ENCODE peak calls at places on chromosome 10, in five cellular contexts. A is dorsolateral prefrontal cortex, J is WTC11, B is left ventricle myocardium inferior, O is tibial nerve. F is an unnamed sample.

GRCh38 chr10:126651461-126651860 is 19.0 kb downstream of the C10orf90 start:
- DNase-seq in A (no peak), J (no peak), B (no peak), O (no peak), F (no peak)

GRCh38 chr10:103766751-103767509 is 88.4 kb downstream of the SH3PXD2A start:
- DNase-seq in A (no peak), J (no peak), B (no peak), O (no peak), F (no peak)

GRCh38 chr10:97981816-97982215 is 48.6 kb downstream of the CRTAC1 start:
- DNase-seq in A (no peak), J (no peak), B (no peak), O (no peak), F (no peak)

GRCh38 chr10:109866168-109866994 is 56.9 kb downstream of the XPNPEP1 start:
- DNase-seq in A (no peak), J (no peak), B (peak), O (no peak), F (no peak)

GRCh38 chr10:100744136-100744979 is 1.0 kb upstream of the PAX2 start:
- DNase-seq in A (no peak), J (no peak), B (no peak), O (no peak), F (no peak)

GRCh38 chr10:126458453-126458852 is 70.2 kb upstream of the ADAM12 start:
- DNase-seq in A (no peak), J (no peak), B (no peak), O (no peak), F (no peak)

GRCh38 chr10:109773818-109774440 is 149.4 kb downstream of the XPNPEP1 start:
- DNase-seq in A (no peak), J (no peak), B (no peak), O (no peak), F (no peak)

GRCh38 chr10:17657116-17657500 is 13.2 kb downstream of the STAM start:
- DNase-seq in A (no peak), J (no peak), B (no peak), O (no peak), F (no peak)

GRCh38 chr10:788796-789748 is 99.6 kb upstream of the DIP2C start:
- DNase-seq in A (peak), J (peak), B (peak), O (no peak), F (peak)

GRCh38 chr10:78761241-78761825 is 307.4 kb upstream of the ZMIZ1 start:
- DNase-seq in A (peak), J (no peak), B (no peak), O (no peak), F (no peak)

GRCh38 chr10:67110286-67110685 is 184.4 kb downstream of the LRRTM3 start:
- DNase-seq in A (no peak), J (no peak), B (no peak), O (no peak), F (no peak)

GRCh38 chr10:16182688-16183087 is 254.1 kb upstream of the PTER start:
- DNase-seq in A (no peak), J (no peak), B (no peak), O (no peak), F (no peak)

GRCh38 chr10:113644185-113645120 is 19.4 kb downstream of the NRAP start:
- DNase-seq in A (no peak), J (no peak), B (no peak), O (no peak), F (no peak)

GRCh38 chr10:109895095-109895818 is 28.1 kb downstream of the XPNPEP1 start:
- DNase-seq in A (peak), J (no peak), B (peak), O (peak), F (no peak)

GRCh38 chr10:133027480-133027879 is 60.2 kb upstream of the ADGRA1 start:
- DNase-seq in A (no peak), J (no peak), B (no peak), O (no peak), F (no peak)

GRCh38 chr10:33506838-33507661 is 172.6 kb upstream of the NRP1 start:
- DNase-seq in A (no peak), J (no peak), B (no peak), O (no peak), F (no peak)

GRCh38 chr10:11757452-11757819 is 15.3 kb downstream of the ECHDC3 start:
- DNase-seq in A (no peak), J (no peak), B (peak), O (no peak), F (no peak)

GRCh38 chr10:6838118-6838517 is 258.0 kb upstream of the PRKCQ start:
- DNase-seq in A (no peak), J (no peak), B (no peak), O (no peak), F (no peak)
- TF ChIP-seq CTCF in A (no peak), J (no peak), B (peak), O (no peak), F (peak)

GRCh38 chr10:119834188-119834587 is 38.5 kb downstream of the MCMBP start:
- DNase-seq in A (no peak), J (no peak), B (no peak), O (no peak), F (no peak)

GRCh38 chr10:119827430-119827829 is 45.2 kb downstream of the MCMBP start:
- DNase-seq in A (no peak), J (no peak), B (no peak), O (no peak), F (no peak)

GRCh38 chr10:119829429-119829828 is 43.2 kb downstream of the MCMBP start:
- DNase-seq in A (no peak), J (no peak), B (no peak), O (no peak), F (no peak)

GRCh38 chr10:119831656-119832055 is 41.0 kb downstream of the MCMBP start:
- DNase-seq in A (no peak), J (no peak), B (no peak), O (no peak), F (no peak)

DNA sequence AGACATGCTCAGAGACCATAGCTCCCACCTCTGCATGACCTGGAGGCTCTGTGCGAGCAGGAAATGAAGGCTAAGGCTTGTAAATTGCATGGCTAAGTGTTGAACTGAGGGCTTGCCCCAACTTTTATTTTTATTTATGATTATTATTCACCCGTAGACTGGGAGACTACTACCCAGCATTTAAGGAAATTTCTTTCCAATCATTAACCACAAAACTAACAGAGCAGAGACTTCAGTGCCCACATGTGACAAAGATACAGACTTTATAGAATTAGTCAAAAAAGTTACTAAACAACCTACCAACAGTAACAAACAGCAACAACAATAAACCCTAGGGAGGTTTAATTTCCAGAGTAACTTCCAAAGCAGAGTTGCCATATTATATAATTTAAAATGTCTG is 39.7 kb downstream of the MCMBP start:
- DNase-seq in A (no peak), J (no peak), B (no peak), O (no peak), F (no peak)
- TF ChIP-seq CTCF in A (no peak), J (no peak), B (no peak), O (no peak), F (no peak)

GRCh38 chr10:46541017-46541661 is 15.3 kb downstream of the GPRIN2 start:
- DNase-seq in A (peak), J (peak), B (peak), O (peak), F (no peak)
- TF ChIP-seq CTCF in A (no peak), J (peak), B (peak), O (no peak), F (no peak)

DNA sequence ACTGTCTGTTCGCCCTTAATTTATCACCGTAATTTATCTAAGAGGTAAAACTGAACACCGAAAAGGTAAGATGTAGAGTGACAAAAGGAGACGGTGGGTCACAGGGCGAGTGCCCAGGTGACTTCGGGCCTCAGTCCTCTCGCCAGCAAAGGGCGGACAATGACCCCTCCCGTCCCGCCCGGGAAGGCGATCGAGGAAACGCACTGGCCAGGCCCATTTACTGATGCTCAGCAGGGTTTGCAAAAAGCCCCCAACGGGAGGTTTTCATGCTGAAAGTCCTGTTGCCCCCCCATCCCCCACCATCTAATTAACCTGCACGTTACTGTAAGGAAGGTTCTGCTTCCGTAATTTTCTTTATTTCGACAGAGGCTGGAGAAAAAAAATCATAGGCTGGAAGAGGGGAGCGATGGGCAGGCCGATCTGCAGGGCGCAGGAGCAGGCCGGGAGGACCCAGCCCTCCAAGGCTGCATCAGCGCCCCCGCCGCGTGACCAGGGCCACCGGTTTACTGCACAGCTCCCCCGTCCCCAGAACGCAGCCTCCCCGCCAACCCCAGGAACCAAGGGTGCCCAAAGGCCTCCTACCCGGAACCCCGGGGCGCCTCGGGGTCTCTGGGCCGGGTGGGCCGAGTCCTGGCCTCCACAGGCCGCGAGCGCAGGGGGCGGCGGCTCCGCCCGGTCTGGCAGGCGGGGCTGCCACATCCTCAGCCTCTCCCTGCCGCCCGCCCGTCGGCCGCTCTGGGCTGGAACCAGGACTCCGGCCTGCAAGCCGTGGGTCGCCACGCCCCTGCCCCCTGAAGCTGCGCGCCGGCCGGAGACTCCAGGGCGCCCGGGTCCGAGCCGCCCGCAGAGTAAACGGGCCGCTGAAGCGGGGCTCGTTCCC is 637 bp downstream of the OAT start:
- DNase-seq in A (peak), J (peak), B (peak), O (peak), F (no peak)
- TF ChIP-seq CTCF in A (no peak), J (no peak), B (no peak), O (no peak), F (no peak)

DNA sequence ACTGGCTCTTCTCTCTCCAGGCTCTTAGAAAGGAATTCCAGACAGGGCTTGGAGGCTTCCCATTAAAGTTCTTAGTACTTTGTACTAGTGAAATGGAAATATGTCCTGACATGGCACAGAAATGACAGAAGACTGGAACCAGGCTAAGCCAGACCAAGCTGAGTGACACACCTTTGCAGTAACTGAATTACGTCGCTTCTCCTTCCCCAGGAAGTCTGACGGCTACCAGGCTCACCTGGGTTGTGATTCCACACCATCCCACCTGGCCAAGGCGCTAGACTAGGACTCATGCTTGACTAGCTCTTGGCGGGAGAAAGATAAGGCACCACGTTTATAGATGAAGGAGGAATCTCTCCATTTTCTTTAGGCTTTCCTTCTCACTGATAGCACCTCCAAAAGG is 50.7 kb upstream of the KCNIP2 start:
- DNase-seq in A (no peak), J (no peak), B (no peak), O (no peak), F (no peak)
- TF ChIP-seq CTCF in A (no peak), J (no peak), B (no peak), O (no peak), F (no peak)

DNA sequence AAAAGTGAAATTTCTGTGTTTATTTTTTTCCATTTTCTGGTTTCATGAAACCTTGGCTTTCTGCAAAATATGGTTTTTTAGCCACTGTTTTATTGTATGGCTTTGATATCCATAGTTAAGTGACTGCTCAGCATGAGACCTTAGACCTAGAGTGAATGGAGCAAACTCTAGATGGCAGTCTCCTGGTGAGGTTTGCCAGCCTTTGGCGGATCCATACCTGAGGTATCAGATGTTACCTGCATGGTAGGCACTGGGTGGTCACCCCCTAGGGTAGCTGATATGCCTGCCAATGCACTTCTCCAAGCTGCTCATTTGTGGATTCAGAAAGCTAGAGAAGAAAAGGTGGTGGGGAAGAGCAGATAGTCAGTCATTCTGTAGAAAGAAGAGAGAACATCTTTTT is 17.4 kb upstream of the FZD8 start:
- DNase-seq in A (no peak), J (no peak), B (no peak), O (no peak), F (no peak)
- TF ChIP-seq CTCF in A (no peak), J (no peak), B (no peak), O (no peak), F (no peak)

DNA sequence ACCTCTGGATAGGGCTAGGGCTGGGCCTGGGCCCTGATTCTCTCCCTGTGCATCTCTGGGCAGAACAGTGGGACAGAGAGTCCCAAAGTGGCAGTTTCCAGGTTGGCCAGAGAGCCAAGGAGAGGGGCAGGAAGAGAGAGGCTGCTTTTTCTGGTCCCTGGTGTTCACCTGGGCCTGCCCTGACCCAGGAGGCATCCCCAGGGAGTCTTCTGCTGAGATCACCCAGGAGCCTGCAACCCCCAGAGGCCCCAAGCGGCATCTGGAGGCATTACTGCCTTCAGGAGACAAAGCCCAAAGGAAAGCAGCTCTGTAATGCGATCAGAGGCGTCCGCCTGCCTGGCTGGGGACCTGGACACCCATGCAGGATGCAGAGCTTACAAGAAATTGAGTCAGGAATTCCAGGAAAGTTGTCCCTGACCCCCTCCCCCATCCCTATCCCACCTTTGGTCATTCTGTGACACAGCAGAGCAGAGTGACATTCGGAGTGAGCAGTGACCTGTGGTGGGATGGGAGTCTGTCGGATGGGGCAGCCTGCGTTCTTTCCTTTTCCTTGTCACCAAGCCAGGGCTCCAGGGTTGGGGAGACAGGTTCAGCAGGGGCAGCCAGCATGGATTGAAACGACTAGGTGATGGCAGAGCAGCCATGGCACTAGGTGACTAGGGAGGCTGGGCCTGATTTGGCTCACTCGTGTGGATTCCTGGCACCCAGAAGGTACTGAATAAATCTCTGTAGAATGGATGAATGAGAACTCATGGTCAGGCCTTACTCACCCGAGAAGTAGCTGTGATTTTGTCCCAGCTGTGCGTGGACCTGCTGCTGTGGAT is 10.4 kb downstream of the UNC5B start:
- DNase-seq in A (no peak), J (peak), B (no peak), O (no peak), F (peak)
- TF ChIP-seq CTCF in A (no peak), J (peak), B (no peak), O (no peak), F (peak)

GRCh38 chr10:75712241-75712880 is 280.9 kb downstream of the LRMDA start:
- DNase-seq in A (no peak), J (no peak), B (no peak), O (no peak), F (no peak)

GRCh38 chr10:75708060-75708459 is 276.6 kb downstream of the LRMDA start:
- DNase-seq in A (no peak), J (no peak), B (no peak), O (no peak), F (no peak)

GRCh38 chr10:75707080-75707840 is 275.8 kb downstream of the LRMDA start:
- DNase-seq in A (no peak), J (peak), B (no peak), O (no peak), F (no peak)

GRCh38 chr10:75709830-75710229 is 278.4 kb downstream of the LRMDA start:
- DNase-seq in A (no peak), J (no peak), B (no peak), O (no peak), F (no peak)

GRCh38 chr10:75709245-75709644 is 277.8 kb downstream of the LRMDA start:
- DNase-seq in A (no peak), J (no peak), B (no peak), O (no peak), F (no peak)
- TF ChIP-seq CTCF in A (no peak), J (no peak), B (no peak), O (no peak), F (no peak)

GRCh38 chr10:35916791-35917190 is 274.7 kb upstream of the FZD8 start:
- DNase-seq in A (no peak), J (no peak), B (no peak), O (no peak), F (no peak)
- TF ChIP-seq CTCF in A (no peak), J (no peak), B (peak), O (no peak), F (no peak)

F was measured in D721Med.